ENCODE peak calls at places on chromosomes 7 and 10, in seven cellular contexts. One of them, this sample, is unnamed.

GRCh38 chr7:37915438-37915837 is 1.2 kb downstream of the SFRP4 start:
- DNase-seq in GM23338: no peak
- DNase-seq in thoracic aorta: no peak
- DNase-seq in pancreas: no peak
- DNase-seq in brain microvascular endothelial cell: peak; percentile 11
- DNase-seq in AG04450: no peak
- DNase-seq in CD4-positive, alpha-beta memory T cell: no peak
- DNase-seq in this sample: peak; percentile 10

GRCh38 chr10:14667270-14667669 is 107.4 kb downstream of the FAM107B start:
- DNase-seq in pancreas: no peak
- DNase-seq in brain microvascular endothelial cell: no peak
- DNase-seq in AG04450: no peak
- DNase-seq in thoracic aorta: no peak
- DNase-seq in CD4-positive, alpha-beta memory T cell: no peak
- DNase-seq in GM23338: no peak
- DNase-seq in this sample: no peak

GRCh38 chr10:122688293-122688989 is 11.2 kb downstream of the C10orf120 start:
- DNase-seq in AG04450: no peak
- DNase-seq in CD4-positive, alpha-beta memory T cell: no peak
- DNase-seq in brain microvascular endothelial cell: peak; percentile 23
- DNase-seq in GM23338: peak; percentile 9
- DNase-seq in pancreas: no peak
- DNase-seq in thoracic aorta: no peak
- DNase-seq in this sample: no peak

GRCh38 chr7:30920021-30920583 is 8.4 kb downstream of the AQP1 start:
- DNase-seq in thoracic aorta: no peak
- DNase-seq in pancreas: peak; percentile 40
- DNase-seq in brain microvascular endothelial cell: no peak
- DNase-seq in CD4-positive, alpha-beta memory T cell: no peak
- DNase-seq in GM23338: no peak
- DNase-seq in AG04450: no peak
- DNase-seq in this sample: peak; percentile 9

GRCh38 chr7:27163776-27164380 is 1.5 kb downstream of the HOXA9 start:
- DNase-seq in pancreas: no peak
- DNase-seq in thoracic aorta: no peak
- DNase-seq in GM23338: no peak
- DNase-seq in brain microvascular endothelial cell: no peak
- DNase-seq in CD4-positive, alpha-beta memory T cell: no peak
- DNase-seq in AG04450: no peak
- DNase-seq in this sample: no peak

GRCh38 chr7:27603813-27604212 is 58.9 kb downstream of the HIBADH start:
- DNase-seq in pancreas: no peak
- DNase-seq in brain microvascular endothelial cell: no peak
- DNase-seq in GM23338: peak; percentile 34
- DNase-seq in thoracic aorta: no peak
- DNase-seq in AG04450: no peak
- DNase-seq in CD4-positive, alpha-beta memory T cell: no peak
- DNase-seq in this sample: no peak

GRCh38 chr7:129494041-129494440 is 8.3 kb upstream of the SMKR1 start:
- DNase-seq in AG04450: peak; percentile 83
- DNase-seq in brain microvascular endothelial cell: peak; percentile 81
- DNase-seq in pancreas: no peak
- DNase-seq in GM23338: no peak
- DNase-seq in CD4-positive, alpha-beta memory T cell: no peak
- DNase-seq in thoracic aorta: no peak
- DNase-seq in this sample: no peak

GRCh38 chr10:114577133-114577532 is 80.9 kb downstream of the ABLIM1 start:
- DNase-seq in pancreas: no peak
- DNase-seq in GM23338: no peak
- DNase-seq in brain microvascular endothelial cell: peak; percentile 63
- DNase-seq in thoracic aorta: no peak
- DNase-seq in AG04450: peak; percentile 56
- DNase-seq in CD4-positive, alpha-beta memory T cell: no peak
- DNase-seq in this sample: no peak

GRCh38 chr10:104309980-104310978 is 28.0 kb downstream of the ITPRIP start:
- DNase-seq in AG04450: no peak
- DNase-seq in GM23338: no peak
- DNase-seq in thoracic aorta: peak; percentile 90
- DNase-seq in brain microvascular endothelial cell: peak; percentile 80
- DNase-seq in pancreas: no peak
- DNase-seq in CD4-positive, alpha-beta memory T cell: no peak
- DNase-seq in this sample: no peak

GRCh38 chr10:129761981-129762956 is 201.8 kb downstream of the EBF3 start:
- DNase-seq in AG04450: no peak
- DNase-seq in thoracic aorta: no peak
- DNase-seq in pancreas: peak; percentile 12
- DNase-seq in brain microvascular endothelial cell: no peak
- DNase-seq in GM23338: no peak
- DNase-seq in CD4-positive, alpha-beta memory T cell: no peak
- DNase-seq in this sample: no peak

GRCh38 chr7:73343671-73344380 is 15.9 kb downstream of the FKBP6 start:
- DNase-seq in CD4-positive, alpha-beta memory T cell: no peak
- DNase-seq in pancreas: no peak
- DNase-seq in thoracic aorta: no peak
- DNase-seq in AG04450: no peak
- DNase-seq in brain microvascular endothelial cell: no peak
- DNase-seq in GM23338: no peak
- DNase-seq in this sample: no peak

GRCh38 chr7:43204081-43204480 is 91.6 kb downstream of the HECW1 start:
- DNase-seq in GM23338: no peak
- DNase-seq in thoracic aorta: no peak
- DNase-seq in pancreas: no peak
- DNase-seq in brain microvascular endothelial cell: peak; percentile 9
- DNase-seq in AG04450: peak; percentile 21
- DNase-seq in CD4-positive, alpha-beta memory T cell: no peak
- DNase-seq in this sample: no peak

GRCh38 chr10:62336404-62336803 is 37.8 kb upstream of the ZNF365 start:
- DNase-seq in GM23338: no peak
- DNase-seq in CD4-positive, alpha-beta memory T cell: no peak
- DNase-seq in thoracic aorta: no peak
- DNase-seq in AG04450: no peak
- DNase-seq in brain microvascular endothelial cell: no peak
- DNase-seq in pancreas: no peak
- DNase-seq in this sample: no peak

GRCh38 chr10:124415210-124415609 is 3.5 kb downstream of the OAT start:
- DNase-seq in AG04450: no peak
- DNase-seq in GM23338: no peak
- DNase-seq in CD4-positive, alpha-beta memory T cell: no peak
- DNase-seq in pancreas: no peak
- DNase-seq in brain microvascular endothelial cell: no peak
- DNase-seq in thoracic aorta: no peak
- DNase-seq in this sample: no peak

GRCh38 chr7:68684246-68684850 is 913.9 kb upstream of the AUTS2 start:
- DNase-seq in pancreas: no peak
- DNase-seq in thoracic aorta: no peak
- DNase-seq in brain microvascular endothelial cell: no peak
- DNase-seq in CD4-positive, alpha-beta memory T cell: no peak
- DNase-seq in GM23338: no peak
- DNase-seq in AG04450: no peak
- DNase-seq in this sample: no peak

GRCh38 chr7:104264281-104264680 is 56.5 kb upstream of the ORC5 start:
- DNase-seq in CD4-positive, alpha-beta memory T cell: no peak
- DNase-seq in brain microvascular endothelial cell: peak; percentile 48
- DNase-seq in GM23338: no peak
- DNase-seq in pancreas: no peak
- DNase-seq in thoracic aorta: no peak
- DNase-seq in AG04450: no peak
- DNase-seq in this sample: no peak

GRCh38 chr10:29113251-29113945 is 175.5 kb upstream of the LYZL1 start:
- DNase-seq in brain microvascular endothelial cell: no peak
- DNase-seq in AG04450: no peak
- DNase-seq in pancreas: no peak
- DNase-seq in GM23338: peak; percentile 16
- DNase-seq in thoracic aorta: no peak
- DNase-seq in CD4-positive, alpha-beta memory T cell: no peak
- DNase-seq in this sample: no peak

GRCh38 chr10:87862644-87863101 is 660 bp downstream of the KLLN start:
- DNase-seq in brain microvascular endothelial cell: no peak
- DNase-seq in GM23338: no peak
- DNase-seq in thoracic aorta: no peak
- DNase-seq in pancreas: no peak
- DNase-seq in AG04450: no peak
- DNase-seq in CD4-positive, alpha-beta memory T cell: no peak
- DNase-seq in this sample: no peak

GRCh38 chr7:34823650-34824258 is 165.7 kb downstream of the NPSR1 start:
- DNase-seq in pancreas: peak; percentile 73
- DNase-seq in AG04450: peak; percentile 8
- DNase-seq in thoracic aorta: no peak
- DNase-seq in GM23338: peak; percentile 72
- DNase-seq in CD4-positive, alpha-beta memory T cell: peak; percentile 30
- DNase-seq in brain microvascular endothelial cell: peak; percentile 52
- DNase-seq in this sample: peak; percentile 55

DNA sequence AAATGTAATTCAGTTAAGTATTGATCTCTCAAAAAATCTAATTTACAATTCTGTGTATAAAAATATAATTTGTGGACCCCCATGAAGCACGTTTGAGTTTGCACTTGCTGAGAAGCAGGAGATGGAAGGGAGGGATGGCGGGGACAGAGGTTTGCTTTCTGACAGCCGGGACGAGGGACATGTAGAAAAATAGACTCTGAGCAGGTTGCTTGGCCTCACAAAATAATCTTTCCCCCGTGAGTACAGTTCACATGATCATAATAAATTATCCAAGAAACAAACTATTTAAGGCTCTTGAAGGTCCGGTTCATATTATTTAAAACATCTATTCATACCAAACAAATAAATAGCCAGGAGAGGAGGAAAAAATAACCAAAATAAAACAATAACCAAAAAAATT is 10.0 kb downstream of the SHH start:
- DNase-seq in AG04450: no peak
- DNase-seq in GM23338: no peak
- DNase-seq in brain microvascular endothelial cell: no peak
- DNase-seq in CD4-positive, alpha-beta memory T cell: no peak
- DNase-seq in pancreas: no peak
- DNase-seq in thoracic aorta: no peak
- DNase-seq in this sample: no peak
- H3K27me3 ChIP-seq in AG04450: peaks cover 52% of the 10 kb centered on the region
- H3K27me3 ChIP-seq in GM23338: peaks cover 100% of the 10 kb centered on the region
- H3K27me3 ChIP-seq in brain microvascular endothelial cell: peaks cover 14% of the 10 kb centered on the region
- H3K27me3 ChIP-seq in CD4-positive, alpha-beta memory T cell: peaks cover 12% of the 10 kb centered on the region
- H3K27me3 ChIP-seq in pancreas: peaks cover 29% of the 10 kb centered on the region
- H3K27me3 ChIP-seq in thoracic aorta: no peaks in the 10 kb centered on the region
- H3K27me3 ChIP-seq in this sample: peaks cover 91% of the 10 kb centered on the region

DNA sequence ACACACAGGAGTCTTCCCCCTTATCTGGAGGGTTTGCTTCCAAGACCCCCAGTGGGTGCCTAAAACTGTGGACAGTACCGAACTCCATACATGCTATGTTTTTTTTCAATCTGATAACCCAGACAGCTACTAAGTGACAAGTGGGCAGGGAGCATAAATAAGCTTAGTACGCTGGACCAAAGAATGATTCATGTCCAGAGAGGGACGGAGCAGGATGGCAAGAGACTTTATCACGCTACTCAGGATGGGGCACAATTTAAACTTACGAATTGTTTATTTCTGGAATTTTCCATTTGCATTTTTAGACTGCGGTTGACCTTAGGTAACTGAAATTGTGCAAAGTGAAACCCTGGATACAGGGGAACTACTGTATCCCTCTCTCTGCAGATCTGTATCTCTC is 410.0 kb upstream of the MKI67 start:
- DNase-seq in CD4-positive, alpha-beta memory T cell: no peak
- DNase-seq in AG04450: no peak
- DNase-seq in thoracic aorta: no peak
- DNase-seq in pancreas: no peak
- DNase-seq in GM23338: no peak
- DNase-seq in brain microvascular endothelial cell: no peak
- DNase-seq in this sample: no peak
- H3K27me3 ChIP-seq in CD4-positive, alpha-beta memory T cell: peaks cover 6% of the 10 kb centered on the region
- H3K27me3 ChIP-seq in AG04450: no peaks in the 10 kb centered on the region
- H3K27me3 ChIP-seq in thoracic aorta: no peaks in the 10 kb centered on the region
- H3K27me3 ChIP-seq in pancreas: peaks cover 28% of the 10 kb centered on the region
- H3K27me3 ChIP-seq in GM23338: no peaks in the 10 kb centered on the region
- H3K27me3 ChIP-seq in brain microvascular endothelial cell: no peaks in the 10 kb centered on the region
- H3K27me3 ChIP-seq in this sample: peaks cover 69% of the 10 kb centered on the region

GRCh38 chr7:130735273-130735716 is 1.3 kb upstream of the KLF14 start:
- DNase-seq in GM23338: no peak
- DNase-seq in brain microvascular endothelial cell: no peak
- DNase-seq in thoracic aorta: no peak
- DNase-seq in AG04450: no peak
- DNase-seq in pancreas: no peak
- DNase-seq in CD4-positive, alpha-beta memory T cell: no peak
- DNase-seq in this sample: no peak

GRCh38 chr7:130736298-130736900 is 2.4 kb upstream of the KLF14 start:
- DNase-seq in pancreas: no peak
- DNase-seq in CD4-positive, alpha-beta memory T cell: no peak
- DNase-seq in thoracic aorta: no peak
- DNase-seq in GM23338: no peak
- DNase-seq in brain microvascular endothelial cell: no peak
- DNase-seq in AG04450: no peak
- DNase-seq in this sample: no peak

GRCh38 chr7:130734525-130735272 is 692 bp upstream of the KLF14 start:
- DNase-seq in CD4-positive, alpha-beta memory T cell: no peak
- DNase-seq in GM23338: peak; percentile 53
- DNase-seq in brain microvascular endothelial cell: no peak
- DNase-seq in thoracic aorta: no peak
- DNase-seq in pancreas: no peak
- DNase-seq in AG04450: no peak
- DNase-seq in this sample: no peak

GRCh38 chr7:130741336-130741995 is 7.5 kb upstream of the KLF14 start:
- DNase-seq in brain microvascular endothelial cell: no peak
- DNase-seq in thoracic aorta: no peak
- DNase-seq in pancreas: no peak
- DNase-seq in CD4-positive, alpha-beta memory T cell: no peak
- DNase-seq in GM23338: peak; percentile 26
- DNase-seq in AG04450: no peak
- DNase-seq in this sample: no peak

GRCh38 chr7:130740617-130741016 is 6.6 kb upstream of the KLF14 start:
- DNase-seq in thoracic aorta: no peak
- DNase-seq in pancreas: no peak
- DNase-seq in GM23338: no peak
- DNase-seq in AG04450: no peak
- DNase-seq in CD4-positive, alpha-beta memory T cell: no peak
- DNase-seq in brain microvascular endothelial cell: no peak
- DNase-seq in this sample: no peak
- H3K27me3 ChIP-seq in thoracic aorta: no peaks in the 10 kb centered on the region
- H3K27me3 ChIP-seq in pancreas: peaks cover 27% of the 10 kb centered on the region
- H3K27me3 ChIP-seq in GM23338: peaks cover 34% of the 10 kb centered on the region
- H3K27me3 ChIP-seq in AG04450: peaks cover 41% of the 10 kb centered on the region
- H3K27me3 ChIP-seq in CD4-positive, alpha-beta memory T cell: peaks cover 71% of the 10 kb centered on the region
- H3K27me3 ChIP-seq in brain microvascular endothelial cell: peaks cover 49% of the 10 kb centered on the region
- H3K27me3 ChIP-seq in this sample: peaks cover 95% of the 10 kb centered on the region

GRCh38 chr7:2511769-2512168 is 7.8 kb upstream of the LFNG start:
- DNase-seq in AG04450: no peak
- DNase-seq in thoracic aorta: no peak
- DNase-seq in pancreas: no peak
- DNase-seq in brain microvascular endothelial cell: no peak
- DNase-seq in GM23338: no peak
- DNase-seq in CD4-positive, alpha-beta memory T cell: no peak
- DNase-seq in this sample: no peak

GRCh38 chr7:2512713-2513112 is 6.9 kb upstream of the LFNG start:
- DNase-seq in GM23338: no peak
- DNase-seq in pancreas: no peak
- DNase-seq in thoracic aorta: no peak
- DNase-seq in brain microvascular endothelial cell: no peak
- DNase-seq in CD4-positive, alpha-beta memory T cell: no peak
- DNase-seq in AG04450: no peak
- DNase-seq in this sample: no peak

GRCh38 chr7:2510909-2511768 is 8.4 kb upstream of the LFNG start:
- DNase-seq in thoracic aorta: no peak
- DNase-seq in CD4-positive, alpha-beta memory T cell: peak; percentile 65
- DNase-seq in brain microvascular endothelial cell: no peak
- DNase-seq in pancreas: no peak
- DNase-seq in AG04450: no peak
- DNase-seq in GM23338: no peak
- DNase-seq in this sample: peak; percentile 61

GRCh38 chr7:2513702-2514101 is 5.9 kb upstream of the LFNG start:
- DNase-seq in GM23338: no peak
- DNase-seq in thoracic aorta: no peak
- DNase-seq in pancreas: no peak
- DNase-seq in brain microvascular endothelial cell: no peak
- DNase-seq in AG04450: no peak
- DNase-seq in CD4-positive, alpha-beta memory T cell: no peak
- DNase-seq in this sample: no peak

GRCh38 chr7:2512179-2512644 is 7.4 kb upstream of the LFNG start:
- DNase-seq in brain microvascular endothelial cell: no peak
- DNase-seq in GM23338: no peak
- DNase-seq in CD4-positive, alpha-beta memory T cell: no peak
- DNase-seq in AG04450: no peak
- DNase-seq in pancreas: no peak
- DNase-seq in thoracic aorta: no peak
- DNase-seq in this sample: peak; percentile 42
- H3K27me3 ChIP-seq in brain microvascular endothelial cell: no peaks in the 10 kb centered on the region
- H3K27me3 ChIP-seq in GM23338: no peaks in the 10 kb centered on the region
- H3K27me3 ChIP-seq in CD4-positive, alpha-beta memory T cell: no peaks in the 10 kb centered on the region
- H3K27me3 ChIP-seq in AG04450: no peaks in the 10 kb centered on the region
- H3K27me3 ChIP-seq in pancreas: no peaks in the 10 kb centered on the region
- H3K27me3 ChIP-seq in thoracic aorta: no peaks in the 10 kb centered on the region
- H3K27me3 ChIP-seq in this sample: no peaks in the 10 kb centered on the region

This sample was measured in transverse colon.